ENCODE peak calls at places on chromosomes 13 and 19, in six cellular contexts. Q, A, U, I, H and R are unnamed samples.

GRCh38 chr19:57712222-57712621 is 3.2 kb upstream of the ZNF154 start:
- DNase-seq in Q (no peak), A (no peak), U (no peak), I (no peak), H (no peak), R (no peak)

GRCh38 chr19:1377176-1377964 is 6.3 kb upstream of the NDUFS7 start:
- DNase-seq in Q (no peak), A (no peak), U (no peak), I (no peak), H (no peak), R (no peak)

GRCh38 chr13:98507060-98507797 is 69.7 kb downstream of the STK24 start:
- DNase-seq in Q (peak), A (peak), U (peak), I (peak), H (peak), R (no peak)

GRCh38 chr13:29497137-29497654 is 98.3 kb downstream of the SLC7A1 start:
- DNase-seq in Q (peak), A (no peak), U (peak), I (peak), H (no peak), R (no peak)

GRCh38 chr13:48252176-48252575 is 19.2 kb downstream of the ITM2B start:
- DNase-seq in Q (no peak), A (no peak), U (no peak), I (no peak), H (no peak), R (no peak)

GRCh38 chr13:74596691-74597090 is 462.5 kb upstream of the KLF12 start:
- DNase-seq in Q (no peak), A (no peak), U (no peak), I (no peak), H (no peak), R (no peak)

GRCh38 chr13:73171242-73171641 is 112.4 kb downstream of the KLF5 start:
- DNase-seq in Q (no peak), A (no peak), U (no peak), I (no peak), H (peak), R (no peak)

GRCh38 chr19:32450217-32450616 is 44.6 kb downstream of the DPY19L3 start:
- DNase-seq in Q (no peak), A (no peak), U (no peak), I (no peak), H (no peak), R (no peak)

GRCh38 chr13:73467103-73467502 is 408.3 kb downstream of the KLF5 start:
- DNase-seq in Q (peak), A (no peak), U (peak), I (no peak), H (peak), R (no peak)

GRCh38 chr13:41060723-41061074 is 610 bp upstream of the WBP4 start:
- DNase-seq in Q (peak), A (peak), U (peak), I (peak), H (peak), R (peak)

GRCh38 chr13:47178090-47178950 is 281.5 kb upstream of the HTR2A start:
- DNase-seq in Q (no peak), A (no peak), U (no peak), I (no peak), H (peak), R (no peak)

GRCh38 chr13:96252903-96253302 is 163.0 kb downstream of the HS6ST3 start:
- DNase-seq in Q (no peak), A (no peak), U (no peak), I (no peak), H (no peak), R (no peak)

GRCh38 chr13:30422056-30422914 is at the start of gene UBE2L5:
- DNase-seq in Q (peak), A (peak), U (peak), I (peak), H (peak), R (peak)

GRCh38 chr13:48708764-48709163 is 55.0 kb downstream of the CYSLTR2 start:
- DNase-seq in Q (no peak), A (no peak), U (no peak), I (no peak), H (no peak), R (no peak)

GRCh38 chr19:54648129-54648528 is 14.7 kb upstream of the LILRB4 start:
- DNase-seq in Q (no peak), A (no peak), U (no peak), I (no peak), H (no peak), R (no peak)

GRCh38 chr19:33286899-33287298 is 15.4 kb downstream of the CEBPA start:
- DNase-seq in Q (no peak), A (no peak), U (no peak), I (no peak), H (no peak), R (no peak)

GRCh38 chr19:1935484-1936208 is 5.3 kb upstream of the CSNK1G2 start:
- DNase-seq in Q (peak), A (no peak), U (peak), I (no peak), H (peak), R (no peak)

GRCh38 chr13:49326222-49326917 is 78.6 kb downstream of the CDADC1 start:
- DNase-seq in Q (no peak), A (no peak), U (no peak), I (no peak), H (no peak), R (no peak)

GRCh38 chr13:98484289-98485219 is 92.4 kb downstream of the STK24 start:
- DNase-seq in Q (peak), A (peak), U (peak), I (peak), H (peak), R (peak)

DNA sequence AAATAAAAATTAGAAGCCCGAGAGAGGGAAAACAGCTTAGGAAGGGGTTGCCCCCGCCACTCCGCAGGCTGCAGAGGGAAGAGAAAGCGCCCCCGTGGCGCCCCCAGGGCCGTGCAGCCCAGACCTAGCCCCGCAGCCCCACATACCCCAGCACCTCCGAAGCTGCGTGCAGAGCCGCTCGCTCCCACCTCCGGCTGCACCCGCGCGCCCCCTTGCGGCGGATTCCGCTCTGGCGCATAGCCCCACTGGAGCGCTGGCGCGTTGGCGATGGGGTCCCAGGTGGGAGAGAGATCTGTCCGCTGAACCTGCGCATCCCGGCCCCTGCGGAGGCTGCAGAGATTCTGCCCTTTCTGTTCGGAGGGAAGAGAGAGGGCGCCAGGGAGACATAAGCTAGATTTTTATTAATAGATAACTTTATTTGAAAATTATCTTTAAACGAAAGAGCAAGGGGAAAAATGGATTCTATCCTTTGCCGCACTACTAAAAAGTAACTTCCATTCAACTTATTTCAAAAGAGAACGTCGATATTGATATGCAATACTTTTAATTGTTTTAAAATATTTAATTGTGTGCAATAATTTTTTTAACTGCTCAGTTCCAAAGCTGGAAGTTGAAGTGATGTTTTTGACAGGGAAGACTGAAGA is 11.7 kb upstream of the CLN5 start:
- DNase-seq in Q (peak), A (peak), U (peak), I (peak), H (peak), R (peak)
- TF ChIP-seq CTCF in Q (peak), A (peak), U (peak), I (peak), H (peak), R (peak)

GRCh38 chr19:8071912-8072311 is 19.4 kb downstream of the CCL25 start:
- DNase-seq in Q (no peak), A (no peak), U (no peak), I (no peak), H (no peak), R (no peak)
- TF ChIP-seq CTCF in Q (no peak), A (no peak), U (no peak), I (no peak), H (no peak), R (peak)

GRCh38 chr19:17420267-17420924 is 549 bp downstream of the MVB12A start:
- DNase-seq in Q (peak), A (peak), U (peak), I (peak), H (peak), R (peak)
- TF ChIP-seq CTCF in Q (no peak), A (no peak), U (peak), I (no peak), H (no peak), R (peak)

DNA sequence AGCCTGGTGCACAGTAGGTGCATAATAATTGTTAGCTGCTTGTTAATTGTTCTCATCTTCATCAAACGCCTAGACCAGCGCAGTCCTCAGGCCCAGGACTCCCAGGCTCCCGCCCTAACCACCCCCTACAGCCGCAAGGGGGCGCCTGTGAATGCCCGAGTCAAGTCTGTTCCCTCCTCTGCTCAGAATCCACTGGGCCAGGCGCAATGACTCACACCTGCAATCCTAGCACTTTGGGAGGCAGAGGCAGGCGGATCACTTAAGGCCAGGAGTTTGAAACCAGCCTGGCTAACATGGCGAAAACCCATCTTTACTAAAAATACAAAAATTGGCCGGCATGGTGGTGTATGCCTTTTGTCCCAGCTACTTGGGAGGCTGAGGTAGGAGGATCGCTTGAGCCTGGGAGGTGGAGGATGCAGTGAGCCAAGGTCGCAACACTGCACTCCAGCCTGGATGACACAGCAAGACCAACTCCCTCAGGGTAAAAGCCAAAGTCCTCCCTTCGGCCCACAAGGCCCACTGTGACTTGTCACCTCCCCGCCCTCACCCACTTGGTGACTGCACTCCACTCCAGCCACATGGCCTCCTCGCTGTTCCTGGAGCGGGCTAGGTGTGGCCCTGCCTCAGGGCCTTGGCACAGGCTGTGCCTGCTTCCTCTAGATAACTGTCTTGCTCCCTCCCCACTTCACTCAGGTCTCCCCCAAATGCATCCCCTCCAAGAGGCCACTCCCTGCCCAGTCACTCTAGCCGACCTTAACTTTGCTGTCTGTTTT is 9.1 kb downstream of the ZNF653 start:
- DNase-seq in Q (peak), A (peak), U (peak), I (peak), H (peak), R (peak)
- TF ChIP-seq CTCF in Q (peak), A (peak), U (peak), I (peak), H (peak), R (peak)

DNA sequence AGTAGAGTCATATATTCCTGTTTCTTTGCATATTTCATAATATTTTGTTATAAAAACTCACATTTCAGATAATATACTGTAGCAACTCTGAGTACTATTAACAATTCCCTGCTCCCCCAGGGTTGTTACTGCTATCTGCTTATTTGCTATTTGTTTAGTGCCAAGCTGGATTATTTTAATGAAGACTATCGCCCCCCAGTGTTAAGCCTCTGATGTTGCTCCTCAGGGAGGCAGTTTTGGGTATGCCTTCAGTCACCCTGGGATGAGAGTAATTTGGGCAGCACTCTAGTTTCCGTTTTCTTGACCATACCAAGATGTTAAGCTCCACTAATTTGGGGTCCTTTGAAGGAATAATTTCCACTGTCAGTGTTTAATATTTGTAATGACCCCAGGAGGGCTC is 46.0 kb downstream of the MICU2 start:
- DNase-seq in Q (peak), A (no peak), U (peak), I (no peak), H (peak), R (no peak)
- TF ChIP-seq CTCF in Q (peak), A (peak), U (peak), I (peak), H (peak), R (peak)

DNA sequence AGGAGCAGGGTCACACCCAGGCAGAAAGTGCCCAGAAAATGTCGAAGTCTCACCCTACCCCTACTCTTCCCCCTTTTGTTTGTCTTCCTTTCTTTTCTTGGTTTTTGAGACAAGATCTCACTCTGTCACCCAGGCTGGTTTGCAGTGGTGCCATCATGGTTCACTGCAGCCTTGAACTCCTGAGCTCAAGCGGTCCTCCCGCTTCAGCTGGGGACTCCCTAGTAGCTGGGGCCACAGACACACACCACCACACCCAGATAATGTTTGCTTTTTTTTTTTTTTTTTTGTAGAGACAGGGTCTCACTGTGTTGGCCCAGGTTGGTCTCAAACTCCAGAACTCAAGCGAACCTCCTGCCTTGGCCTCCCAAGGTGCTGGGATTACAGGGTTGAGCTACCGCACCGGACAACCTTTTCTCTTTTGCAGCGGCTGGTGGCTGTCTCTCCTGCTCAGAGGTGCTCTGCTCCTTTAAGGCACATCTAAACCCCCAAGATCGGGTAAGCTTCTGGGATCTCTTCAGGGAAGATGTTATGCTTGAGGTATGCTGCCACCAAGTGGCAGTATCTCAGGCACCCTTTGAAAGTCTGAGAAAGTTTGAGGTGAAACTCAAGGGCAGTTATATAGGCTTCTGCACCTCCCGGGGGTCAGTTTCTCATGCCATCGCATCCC is 22.4 kb upstream of the EBI3 start:
- DNase-seq in Q (peak), A (no peak), U (peak), I (no peak), H (no peak), R (no peak)
- TF ChIP-seq CTCF in Q (peak), A (no peak), U (peak), I (no peak), H (peak), R (no peak)

GRCh38 chr19:9498183-9498902 is at the start of gene ZNF560:
- DNase-seq in Q (peak), A (no peak), U (peak), I (no peak), H (peak), R (no peak)
- TF ChIP-seq CTCF in Q (peak), A (no peak), U (peak), I (no peak), H (no peak), R (no peak)

GRCh38 chr19:53019684-53020083 is 6.0 kb downstream of the ERVV-1 start:
- DNase-seq in Q (no peak), A (no peak), U (peak), I (no peak), H (peak), R (no peak)
- TF ChIP-seq CTCF in Q (peak), A (no peak), U (peak), I (no peak), H (no peak), R (no peak)

GRCh38 chr13:27372896-27373295 is 51.5 kb upstream of the GTF3A start:
- DNase-seq in Q (peak), A (peak), U (peak), I (no peak), H (peak), R (peak)
- TF ChIP-seq CTCF in Q (no peak), A (no peak), U (no peak), I (no peak), H (peak), R (peak)